ENCODE peak calls at places on chromosomes 2 and 18, in four cellular contexts. O is BE2C, L is hepatocyte, H is adrenal gland. B is an unnamed sample. For H3K27me3 and H3K4me1, the result is how much of the 10 kb centered on the place peaks cover.

GRCh38 chr18:22710628-22711380 is 222.3 kb upstream of the RBBP8 start:
- DNase-seq in O (no peak), L (peak), H (no peak), B (peak)

GRCh38 chr18:33317640-33318039 is 122.9 kb downstream of the CCDC178 start:
- DNase-seq in O (no peak), L (no peak), H (no peak), B (no peak)

GRCh38 chr2:225468131-225468530 is 68.6 kb downstream of the NYAP2 start:
- DNase-seq in O (no peak), L (no peak), H (no peak), B (no peak)

GRCh38 chr2:120613742-120614481 is 121.8 kb upstream of the GLI2 start:
- DNase-seq in O (no peak), L (peak), H (no peak), B (no peak)

GRCh38 chr18:3048121-3048520 is 35.2 kb upstream of the LPIN2 start:
- DNase-seq in O (peak), L (no peak), H (no peak), B (no peak)

GRCh38 chr2:232488097-232488711 is 570 bp upstream of the ECEL1 start:
- DNase-seq in O (no peak), L (no peak), H (no peak), B (no peak)

GRCh38 chr2:150705357-150705756 is 217.9 kb upstream of the RND3 start:
- DNase-seq in O (no peak), L (no peak), H (no peak), B (peak)

GRCh38 chr2:9206991-9207640 is 504 bp downstream of the ASAP2 start:
- DNase-seq in O (peak), L (no peak), H (no peak), B (peak)

GRCh38 chr2:88131201-88131998 is 3.5 kb upstream of the FABP1 start:
- DNase-seq in O (no peak), L (peak), H (no peak), B (peak)

GRCh38 chr2:227150222-227150936 is 13.6 kb downstream of the COL4A4 start:
- DNase-seq in O (no peak), L (no peak), H (no peak), B (no peak)

GRCh38 chr2:238106339-238106697 is 6.2 kb downstream of the ESPNL start:
- DNase-seq in O (no peak), L (peak), H (no peak), B (no peak)

GRCh38 chr18:59249186-59249774 is 24.0 kb downstream of the RAX start:
- DNase-seq in O (peak), L (peak), H (peak), B (peak)

GRCh38 chr2:177195194-177195593 is 17.4 kb upstream of the HNRNPA3 start:
- DNase-seq in O (no peak), L (no peak), H (no peak), B (no peak)

DNA sequence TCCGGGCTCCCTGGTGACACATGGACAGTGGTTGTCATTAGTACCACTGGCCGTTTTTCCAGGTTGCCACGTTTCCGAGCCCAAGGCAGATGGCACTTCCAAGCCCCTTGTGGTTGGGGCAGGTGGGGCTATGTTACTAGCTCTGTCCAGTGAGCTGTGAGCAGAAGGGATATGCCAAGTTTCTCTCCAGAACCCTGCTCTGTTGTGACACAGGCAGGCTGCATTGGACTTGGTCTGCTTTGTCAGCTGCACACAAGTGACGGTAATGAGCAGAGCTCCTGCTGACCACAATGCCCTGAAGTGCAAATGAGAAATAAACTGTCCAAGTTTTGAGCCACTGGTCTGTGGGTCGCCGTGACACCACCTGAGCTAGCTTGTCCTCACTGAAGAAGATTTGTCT is 118.8 kb downstream of the GYPC start:
- DNase-seq in O (no peak), L (no peak), H (no peak), B (no peak)
- H3K27me3 ChIP-seq in O (under half), L (under half), H (under half), B (under half)

DNA sequence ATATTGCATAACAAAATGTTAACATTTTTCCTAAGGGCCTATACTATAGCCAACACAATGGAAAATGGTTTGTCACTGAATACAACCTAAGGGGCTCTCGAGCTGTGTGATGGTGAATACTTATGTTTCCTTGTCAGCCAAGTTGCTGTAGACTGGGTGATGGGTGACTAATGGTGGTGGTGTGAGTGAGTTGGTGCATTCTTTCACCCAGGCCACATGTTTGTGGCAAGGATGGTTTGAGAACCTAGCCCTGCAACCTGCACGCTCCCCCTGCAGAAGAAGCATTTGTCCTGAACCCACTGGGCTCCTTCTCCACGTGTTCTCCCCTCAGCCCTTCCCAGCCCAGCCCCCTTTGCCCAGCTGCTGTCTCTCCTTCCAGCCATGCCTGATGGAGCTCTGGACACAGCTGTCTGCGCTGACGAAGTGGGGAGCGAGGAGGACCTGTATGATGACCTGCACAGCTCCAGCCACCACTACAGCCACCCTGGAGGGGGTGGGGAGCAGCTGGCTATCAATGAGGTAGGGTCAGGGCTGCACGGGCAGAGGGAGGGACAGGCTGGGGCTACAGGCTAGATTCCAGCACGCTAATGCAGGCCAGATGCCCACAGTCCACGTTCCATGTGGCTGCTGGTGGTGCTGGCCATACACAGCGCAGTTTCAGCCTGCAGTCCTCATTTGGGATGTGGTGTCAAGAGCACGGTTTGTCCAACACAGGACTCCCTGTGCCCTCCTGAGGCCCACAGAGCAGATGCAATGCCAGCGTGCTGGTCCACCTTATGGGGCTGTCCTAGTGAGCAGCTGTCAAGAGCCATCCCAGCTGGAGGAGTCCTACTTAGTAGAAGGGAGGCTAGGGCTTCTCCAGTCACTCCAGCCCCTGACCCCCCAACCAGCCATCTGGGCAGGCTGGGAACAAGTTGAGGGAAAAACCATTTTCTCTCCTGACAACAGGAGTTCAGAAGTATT is 65.4 kb downstream of the FAM168B start:
- DNase-seq in O (no peak), L (no peak), H (no peak), B (no peak)
- H3K4me1 ChIP-seq in O (under half), L (under half), H (under half), B (under half)

GRCh38 chr18:41096504-41096903 is 858.5 kb upstream of the PIK3C3 start:
- DNase-seq in O (peak), L (peak), H (no peak), B (peak)
- TF ChIP-seq CTCF in O (no peak), L (peak), H (no peak), B (peak)

GRCh38 chr2:214652473-214652872 is 157.0 kb downstream of the BARD1 start:
- DNase-seq in O (no peak), L (no peak), H (no peak), B (no peak)
- H3K27me3 ChIP-seq in O (under half), L (under half), H (under half), B (under half)

GRCh38 chr2:11307764-11308415 is 36.5 kb downstream of the ROCK2 start:
- DNase-seq in O (no peak), L (no peak), H (no peak), B (no peak)
- H3K4me1 ChIP-seq in O (under half), L (under half), H (under half), B (under half)

DNA sequence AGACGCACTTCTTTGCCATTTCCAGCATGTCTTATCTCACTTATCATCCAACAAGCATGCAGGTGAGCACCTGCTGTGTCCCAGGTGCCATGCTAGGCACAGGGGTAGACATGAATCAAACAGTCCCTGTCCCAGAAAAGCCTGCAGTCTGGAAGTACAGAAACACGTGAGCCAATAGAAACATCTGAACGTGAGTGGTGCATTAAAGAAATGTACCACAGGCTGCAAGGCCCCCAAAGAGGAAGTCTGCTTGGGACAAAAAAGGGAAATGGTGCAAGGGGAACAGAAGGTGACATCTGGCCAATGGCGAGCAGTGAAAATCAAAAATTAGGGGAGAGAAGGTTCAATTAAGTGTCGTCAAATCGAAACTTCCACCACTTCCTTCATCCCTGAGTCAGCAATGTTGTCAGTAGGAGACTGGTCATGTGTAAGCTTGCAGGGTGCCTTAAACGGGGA is 17.6 kb upstream of the TMEM247 start:
- DNase-seq in O (no peak), L (no peak), H (no peak), B (no peak)
- TF ChIP-seq CTCF in O (no peak), L (no peak), H (peak), B (no peak)

B was measured in cardiac muscle cell.